ENCODE peak calls at places on chromosomes 4 and X, in seven cellular contexts. A is A549; K is NCI-H526 treated with DMSO at 0.1 percent for 48 hours; N is GM03348; B is central memory CD8-positive, alpha-beta T cell; H is left cardiac atrium; L is small intestine. T is an unnamed sample.
A peak's percentile ranks its signal among the peaks of the same experiment; 100 is the strongest.

GRCh38 chr4:101630319-101630986 is 160.1 kb upstream of the BANK1 start:
- DNase-seq in A (no peak), K (no peak), N (no peak), B (no peak), H (no peak), L (no peak), T (no peak)

GRCh38 chr4:19924761-19925160 is 326.9 kb upstream of the SLIT2 start:
- DNase-seq in A (no peak), K (no peak), N (no peak), B (no peak), H (no peak), L (no peak), T (no peak)

GRCh38 chrX:110012818-110013484 is 10.0 kb downstream of the TMEM164 start:
- DNase-seq in A (no peak), K (no peak), N (no peak), B (no peak), H (no peak), L (no peak), T (no peak)

GRCh38 chrX:150314186-150314585 is 48.9 kb upstream of the MAMLD1 start:
- DNase-seq in A (no peak), K (no peak), N (no peak), B (no peak), H (no peak), L (no peak), T (no peak)

GRCh38 chr4:89303177-89303576 is 4.4 kb downstream of the GPRIN3 start:
- DNase-seq in A (no peak), K (no peak), N (no peak), B (peak; percentile 71), H (peak; percentile 51), L (peak; percentile 72), T (no peak)

GRCh38 chrX:17917945-17918577 is 57.0 kb upstream of the RAI2 start:
- DNase-seq in A (no peak), K (no peak), N (no peak), B (no peak), H (no peak), L (peak; percentile 3), T (no peak)

GRCh38 chr4:186657766-186658165 is 65.9 kb downstream of the FAT1 start:
- DNase-seq in A (no peak), K (no peak), N (no peak), B (no peak), H (no peak), L (no peak), T (no peak)

GRCh38 chr4:53196872-53197759 is 168.7 kb downstream of the SCFD2 start:
- DNase-seq in A (peak; percentile 23), K (peak; percentile 62), N (peak; percentile 51), B (no peak), H (no peak), L (peak; percentile 72), T (peak; percentile 31)

GRCh38 chr4:3307891-3308575 is 15.2 kb downstream of the RGS12 start:
- DNase-seq in A (no peak), K (no peak), N (no peak), B (no peak), H (no peak), L (no peak), T (no peak)

GRCh38 chrX:71103110-71103983 is 3.2 kb downstream of the CXorf65 start:
- DNase-seq in A (no peak), K (no peak), N (no peak), B (peak; percentile 50), H (no peak), L (peak; percentile 37), T (no peak)

GRCh38 chr4:36716874-36717273 is 435.5 kb downstream of the DTHD1 start:
- DNase-seq in A (no peak), K (no peak), N (no peak), B (no peak), H (no peak), L (no peak), T (no peak)

GRCh38 chr4:3872834-3873313 is 106.7 kb downstream of the ADRA2C start:
- DNase-seq in A (no peak), K (no peak), N (no peak), B (no peak), H (no peak), L (no peak), T (no peak)